ENCODE peak calls at places on chromosomes 5 and 9, in four cellular contexts. G is PC-9, J is adrenal gland, N is tibial artery. Z is an unnamed sample.
A peak's percentile ranks its signal among the peaks of the same experiment; 100 is the strongest.

GRCh38 chr5:34923694-34924461 is 5.5 kb upstream of the DNAJC21 start:
- DNase-seq in N (no peak), J (peak; percentile 36), G (peak; percentile 93), Z (peak; percentile 58)

GRCh38 chr9:87771251-87772006 is 45.5 kb downstream of the CTSL start:
- DNase-seq in N (no peak), G (no peak), J (no peak), Z (no peak)

GRCh38 chr9:71812385-71812784 is 44.1 kb upstream of the CEMIP2 start:
- DNase-seq in G (no peak), J (no peak), N (peak; percentile 33), Z (no peak)

GRCh38 chr9:69173891-69174644 is at the start of gene TJP2:
- DNase-seq in G (peak; percentile 52), N (peak; percentile 74), J (peak; percentile 81), Z (peak; percentile 76)

GRCh38 chr5:13831236-13831810 is 113.2 kb downstream of the DNAH5 start:
- DNase-seq in N (no peak), J (no peak), G (no peak), Z (no peak)

GRCh38 chr5:165616550-165617430 is 2111.4 kb downstream of the MAT2B start:
- DNase-seq in J (no peak), G (no peak), N (no peak), Z (peak; percentile 6)

GRCh38 chr9:108682191-108682590 is 173.6 kb downstream of the ACTL7B start:
- DNase-seq in G (no peak), N (no peak), J (no peak), Z (no peak)

GRCh38 chr5:138489705-138490104 is 24.4 kb downstream of the EGR1 start:
- DNase-seq in J (peak; percentile 32), N (no peak), G (no peak), Z (no peak)

GRCh38 chr5:23507278-23507685 is at the start of gene PRDM9:
- DNase-seq in J (peak; percentile 58), N (no peak), G (no peak), Z (no peak)

GRCh38 chr5:16465544-16466432 is at the start of gene ZNF622:
- DNase-seq in G (peak; percentile 89), N (peak; percentile 93), J (peak; percentile 91), Z (peak; percentile 96)

GRCh38 chr9:109767404-109767803 is 12.6 kb upstream of the PALM2AKAP2 start:
- DNase-seq in N (no peak), G (no peak), J (no peak), Z (no peak)

GRCh38 chr9:87157366-87158031 is 210.2 kb upstream of the GAS1 start:
- DNase-seq in N (no peak), G (no peak), J (no peak), Z (no peak)

GRCh38 chr9:114803459-114803858 is 2.4 kb downstream of the TNFSF15 start:
- DNase-seq in J (no peak), G (no peak), N (no peak), Z (no peak)

GRCh38 chr5:60538955-60539866 is 160.8 kb downstream of the DEPDC1B start:
- DNase-seq in G (no peak), N (no peak), J (no peak), Z (no peak)

GRCh38 chr9:87517732-87518131 is 20.1 kb downstream of the DAPK1 start:
- DNase-seq in J (no peak), G (no peak), N (no peak), Z (no peak)

GRCh38 chr9:137799630-137799983 is 78.0 kb upstream of the CACNA1B start:
- DNase-seq in G (no peak), N (no peak), J (no peak), Z (no peak)

GRCh38 chr5:177495243-177496060 is 2.0 kb downstream of the PDLIM7 start:
- DNase-seq in G (peak; percentile 55), N (peak; percentile 85), J (no peak), Z (peak; percentile 96)

GRCh38 chr5:464446-464842 is 21.5 kb downstream of the EXOC3 start:
- DNase-seq in G (no peak), J (no peak), N (peak; percentile 8), Z (no peak)

GRCh38 chr5:40429258-40430111 is 250.2 kb upstream of the PTGER4 start:
- DNase-seq in J (peak; percentile 34), G (no peak), N (peak; percentile 32), Z (no peak)

GRCh38 chr5:180291234-180291940 is 496 bp downstream of the MAPK9 start:
- DNase-seq in J (no peak), N (no peak), G (no peak), Z (peak; percentile 47)

GRCh38 chr5:107893642-107894041 is 222.9 kb upstream of the EFNA5 start:
- DNase-seq in G (no peak), J (no peak), N (no peak), Z (no peak)

GRCh38 chr9:100341889-100342288 is 10.9 kb downstream of the TEX10 start:
- DNase-seq in N (no peak), G (no peak), J (no peak), Z (no peak)

GRCh38 chr5:2295476-2295875 is 412.8 kb upstream of the IRX4 start:
- DNase-seq in N (no peak), G (no peak), J (no peak), Z (no peak)

GRCh38 chr5:126438871-126439270 is 15.7 kb downstream of the GRAMD2B start:
- DNase-seq in J (no peak), G (no peak), N (no peak), Z (no peak)

GRCh38 chr9:36551868-36552267 is 20.8 kb upstream of the MELK start:
- DNase-seq in G (no peak), N (no peak), J (no peak), Z (no peak)

DNA sequence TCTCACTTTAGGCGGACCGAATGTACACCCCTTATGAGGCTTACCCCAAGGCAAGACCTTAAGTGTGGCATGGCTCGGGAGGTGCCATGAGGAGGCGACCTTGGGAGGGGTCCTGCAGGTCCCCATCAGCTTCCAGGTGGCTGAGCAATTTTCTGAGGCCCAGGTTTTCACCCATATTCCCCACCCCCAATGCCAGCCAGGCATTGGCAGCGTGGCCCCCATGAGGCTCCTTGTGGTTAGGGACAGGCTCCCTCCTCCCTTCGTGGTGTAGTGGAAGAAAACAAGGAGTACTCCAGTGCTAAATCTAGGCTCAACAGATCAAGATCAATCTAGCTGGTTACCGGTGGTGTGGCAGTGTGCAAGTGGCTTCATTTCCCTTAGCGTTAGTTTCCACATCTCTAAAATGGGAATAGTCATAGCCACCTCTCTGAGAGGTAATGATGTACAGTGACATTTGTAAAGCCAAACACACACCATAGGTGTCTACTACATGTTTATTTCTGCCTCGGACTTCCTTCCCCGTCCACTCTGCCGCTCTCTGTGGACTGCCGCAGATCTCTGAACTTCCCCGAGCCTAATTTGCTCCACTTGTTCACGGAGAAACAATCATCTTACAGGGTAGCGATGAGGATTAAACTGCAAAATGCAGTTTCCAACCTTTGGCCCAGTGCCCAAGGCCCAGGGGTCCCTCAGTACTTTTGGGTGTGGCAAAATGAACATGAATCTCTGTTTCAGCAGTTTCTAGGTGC is 8.4 kb downstream of the LHX2 start:
- DNase-seq in N (no peak), G (no peak), J (no peak), Z (no peak)
- H3K4me3 ChIP-seq in N (no peak overlapping the region), G (no peak overlapping the region), J (no peak overlapping the region), Z (no peak overlapping the region)

DNA sequence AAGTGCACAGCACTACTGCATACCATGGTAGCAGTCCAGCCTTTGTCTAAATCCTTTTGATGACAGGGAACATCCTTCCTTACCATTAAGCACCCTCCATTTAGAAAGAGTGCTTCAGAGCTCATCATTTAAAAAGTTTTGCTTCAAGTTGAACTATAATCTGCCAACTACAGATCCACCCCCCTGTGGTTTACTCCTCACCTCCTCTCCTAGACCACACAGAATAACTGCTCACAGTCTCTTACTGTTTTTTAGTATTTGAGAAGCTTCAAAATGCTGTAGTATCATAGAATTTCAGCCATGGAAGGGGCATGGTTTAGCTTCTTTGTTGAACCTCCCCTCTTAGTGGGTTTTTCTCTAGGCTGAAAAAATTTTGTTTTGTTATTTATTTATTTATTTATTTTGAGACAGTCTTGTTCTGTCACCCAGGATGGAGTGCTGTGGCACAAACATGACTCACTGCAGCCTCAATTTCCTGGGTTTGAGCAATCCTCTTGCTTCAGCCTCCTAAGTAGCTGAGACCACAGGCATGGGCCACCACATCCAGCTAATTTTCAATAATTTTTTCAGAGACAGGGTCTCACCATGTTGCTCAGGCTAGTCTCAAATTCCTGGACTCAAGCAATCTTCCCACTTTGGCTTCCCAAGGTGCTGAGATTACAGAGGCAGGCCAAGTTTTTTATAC is 384.3 kb upstream of the RFX3 start:
- DNase-seq in N (no peak), G (no peak), J (no peak), Z (no peak)
- H3K27ac ChIP-seq in N (no peak overlapping the region), G (no peak overlapping the region), J (no peak overlapping the region), Z (no peak overlapping the region)

GRCh38 chr5:125002727-125003598 is 256.5 kb upstream of the ZNF608 start:
- DNase-seq in J (no peak), N (no peak), G (peak; percentile 37), Z (peak; percentile 23)
- H3K4me1 ChIP-seq in J (no peaks in the 10 kb centered on the region), N (no peaks in the 10 kb centered on the region), G (no peaks in the 10 kb centered on the region), Z (peaks cover 9% of the 10 kb centered on the region)

GRCh38 chr5:31992377-31992776 is 181.7 kb downstream of the GOLPH3 start:
- DNase-seq in G (no peak), N (no peak), J (no peak), Z (no peak)
- H3K4me3 ChIP-seq in G (no peak overlapping the region), N (no peak overlapping the region), J (no peak overlapping the region), Z (no peak overlapping the region)

Z was measured in SJSA1.